ENCODE peak calls at places on chromosomes 3 and 15, in four cellular contexts. Z is left lung, G is OCI-LY7, P is heart right ventricle. E is an unnamed sample.

GRCh38 chr15:32730677-32731654 is 13.2 kb downstream of the GREM1 start:
- DNase-seq in P (peak; percentile 16), G (no peak), Z (peak; percentile 68), E (no peak)

GRCh38 chr15:42577514-42578031 is 2.2 kb downstream of the STARD9 start:
- DNase-seq in P (no peak), G (peak; percentile 29), Z (no peak), E (peak; percentile 31)

GRCh38 chr3:42601898-42602581 is 1.6 kb downstream of the NKTR start:
- DNase-seq in Z (no peak), P (no peak), G (peak; percentile 55), E (no peak)

GRCh38 chr3:135970500-135971116 is 5.1 kb downstream of the PPP2R3A start:
- DNase-seq in G (no peak), P (no peak), Z (no peak), E (no peak)

GRCh38 chr3:98596902-98597500 is 3.6 kb upstream of the CPOX start:
- DNase-seq in Z (no peak), G (peak; percentile 67), P (no peak), E (no peak)

GRCh38 chr15:44034933-44035624 is 160.0 kb downstream of the FRMD5 start:
- DNase-seq in P (no peak), G (no peak), Z (no peak), E (no peak)

GRCh38 chr3:159987291-159987711 is 1.3 kb upstream of the IL12A start:
- DNase-seq in G (no peak), Z (no peak), P (no peak), E (no peak)

GRCh38 chr3:134976948-134977347 is 181.9 kb downstream of the EPHB1 start:
- DNase-seq in Z (no peak), G (no peak), P (no peak), E (no peak)

GRCh38 chr3:23183731-23184130 is 19.4 kb upstream of the UBE2E2 start:
- DNase-seq in G (peak; percentile 58), P (no peak), Z (no peak), E (no peak)

GRCh38 chr3:142907996-142908395 is 19.1 kb upstream of the PCOLCE2 start:
- DNase-seq in G (no peak), Z (no peak), P (no peak), E (no peak)

GRCh38 chr3:134482622-134483021 is 3.2 kb downstream of the ANAPC13 start:
- DNase-seq in P (no peak), G (no peak), Z (no peak), E (no peak)

GRCh38 chr3:34676431-34676830 is 878.0 kb downstream of the PDCD6IP start:
- DNase-seq in Z (no peak), G (no peak), P (no peak), E (no peak)

GRCh38 chr3:186931487-186932280 is 1.4 kb downstream of the ST6GAL1 start:
- DNase-seq in G (peak; percentile 53), Z (peak; percentile 76), P (peak; percentile 51), E (peak; percentile 57)

GRCh38 chr3:162718697-162719096 is 1222.1 kb downstream of the OTOL1 start:
- DNase-seq in G (no peak), P (no peak), Z (no peak), E (no peak)

GRCh38 chr3:16423298-16423697 is 90.2 kb downstream of the RFTN1 start:
- DNase-seq in G (no peak), P (no peak), Z (no peak), E (no peak)

GRCh38 chr3:184188080-184188479 is 2.1 kb downstream of the ABCF3 start:
- DNase-seq in P (no peak), Z (no peak), G (no peak), E (no peak)

GRCh38 chr15:90004671-90005070 is 3.5 kb downstream of the ZNF710 start:
- DNase-seq in G (no peak), Z (peak; percentile 56), P (no peak), E (no peak)

GRCh38 chr15:35649575-35649974 is 103.6 kb upstream of the DPH6 start:
- DNase-seq in G (no peak), P (no peak), Z (no peak), E (no peak)

GRCh38 chr3:74267583-74268184 is 346.8 kb downstream of the CNTN3 start:
- DNase-seq in Z (no peak), G (peak; percentile 51), P (no peak), E (peak; percentile 7)

GRCh38 chr3:64152100-64152499 is 73.2 kb downstream of the PRICKLE2 start:
- DNase-seq in G (no peak), P (no peak), Z (no peak), E (no peak)

GRCh38 chr15:66897971-66898370 is 167.4 kb upstream of the SMAD3 start:
- DNase-seq in Z (no peak), G (no peak), P (no peak), E (no peak)

GRCh38 chr3:158711886-158712285 is 20.4 kb downstream of the RARRES1 start:
- DNase-seq in Z (no peak), G (no peak), P (no peak), E (no peak)

GRCh38 chr3:148643389-148643840 is 54.3 kb upstream of the AGTR1 start:
- DNase-seq in G (no peak), Z (no peak), P (no peak), E (no peak)

GRCh38 chr15:31263751-31264533 is 62.7 kb upstream of the KLF13 start:
- DNase-seq in Z (peak; percentile 89), P (peak; percentile 78), G (peak; percentile 89), E (no peak)

GRCh38 chr15:36109943-36110658 is 469.3 kb upstream of the CDIN1 start:
- DNase-seq in Z (peak; percentile 52), P (no peak), G (no peak), E (no peak)

GRCh38 chr3:50447290-50447840 is 56.1 kb downstream of the CACNA2D2 start:
- DNase-seq in G (no peak), Z (peak; percentile 81), P (no peak), E (no peak)

GRCh38 chr3:41682996-41683395 is 278.9 kb downstream of the ULK4 start:
- DNase-seq in G (no peak), Z (no peak), P (no peak), E (no peak)

GRCh38 chr15:59284768-59285368 is 78.2 kb downstream of the LDHAL6B start:
- DNase-seq in P (no peak), G (no peak), Z (no peak), E (no peak)

GRCh38 chr3:172070269-172070668 is 30.9 kb downstream of the FNDC3B start:
- DNase-seq in Z (no peak), G (no peak), P (no peak), E (no peak)

GRCh38 chr15:84582583-84583157 is 18.1 kb upstream of the ZSCAN2 start:
- DNase-seq in G (no peak), Z (no peak), P (no peak), E (no peak)

GRCh38 chr15:85707519-85708338 is 87.0 kb downstream of the KLHL25 start:
- DNase-seq in Z (no peak), G (peak; percentile 63), P (no peak), E (no peak)

GRCh38 chr3:69079269-69080159 is 651 bp downstream of the UBA3 start:
- DNase-seq in G (peak; percentile 28), Z (no peak), P (peak; percentile 35), E (peak; percentile 22)

GRCh38 chr3:173037840-173038483 is 103.1 kb downstream of the SPATA16 start:
- DNase-seq in G (no peak), P (no peak), Z (no peak), E (no peak)

GRCh38 chr3:46523556-46523955 is 25.8 kb downstream of the RTP3 start:
- DNase-seq in G (no peak), Z (no peak), P (no peak), E (no peak)

GRCh38 chr3:58497074-58497473 is 5.2 kb downstream of the KCTD6 start:
- DNase-seq in Z (no peak), P (no peak), G (peak; percentile 54), E (no peak)

GRCh38 chr3:72347819-72348319 is 500.4 kb downstream of the SHQ1 start:
- DNase-seq in G (no peak), Z (peak; percentile 80), P (peak; percentile 77), E (no peak)

GRCh38 chr15:61621146-61621545 is 392.0 kb upstream of the RORA start:
- DNase-seq in Z (no peak), P (no peak), G (peak; percentile 1), E (no peak)

GRCh38 chr15:99427210-99427609 is 138.6 kb upstream of the MEF2A start:
- DNase-seq in G (no peak), Z (peak; percentile 22), P (no peak), E (no peak)

GRCh38 chr15:99424131-99424571 is 141.6 kb upstream of the MEF2A start:
- DNase-seq in G (no peak), Z (no peak), P (no peak), E (no peak)

GRCh38 chr15:99424978-99425665 is 140.7 kb upstream of the MEF2A start:
- DNase-seq in Z (peak; percentile 51), P (peak; percentile 71), G (no peak), E (peak; percentile 81)

GRCh38 chr15:99426431-99427105 is 139.2 kb upstream of the MEF2A start:
- DNase-seq in G (no peak), Z (peak; percentile 32), P (no peak), E (no peak)

GRCh38 chr15:99425666-99426301 is 140.0 kb upstream of the MEF2A start:
- DNase-seq in P (peak; percentile 51), Z (peak; percentile 38), G (no peak), E (no peak)
- TF ChIP-seq CTCF in P (peak; percentile 21), Z (no peak), G (no peak), E (no peak)

GRCh38 chr3:138332472-138333073 is 2.9 kb upstream of the NME9 start:
- DNase-seq in G (peak; percentile 50), P (no peak), Z (no peak), E (peak; percentile 36)
- TF ChIP-seq CTCF in G (peak; percentile 84), P (peak; percentile 66), Z (peak; percentile 54), E (peak; percentile 35)

DNA sequence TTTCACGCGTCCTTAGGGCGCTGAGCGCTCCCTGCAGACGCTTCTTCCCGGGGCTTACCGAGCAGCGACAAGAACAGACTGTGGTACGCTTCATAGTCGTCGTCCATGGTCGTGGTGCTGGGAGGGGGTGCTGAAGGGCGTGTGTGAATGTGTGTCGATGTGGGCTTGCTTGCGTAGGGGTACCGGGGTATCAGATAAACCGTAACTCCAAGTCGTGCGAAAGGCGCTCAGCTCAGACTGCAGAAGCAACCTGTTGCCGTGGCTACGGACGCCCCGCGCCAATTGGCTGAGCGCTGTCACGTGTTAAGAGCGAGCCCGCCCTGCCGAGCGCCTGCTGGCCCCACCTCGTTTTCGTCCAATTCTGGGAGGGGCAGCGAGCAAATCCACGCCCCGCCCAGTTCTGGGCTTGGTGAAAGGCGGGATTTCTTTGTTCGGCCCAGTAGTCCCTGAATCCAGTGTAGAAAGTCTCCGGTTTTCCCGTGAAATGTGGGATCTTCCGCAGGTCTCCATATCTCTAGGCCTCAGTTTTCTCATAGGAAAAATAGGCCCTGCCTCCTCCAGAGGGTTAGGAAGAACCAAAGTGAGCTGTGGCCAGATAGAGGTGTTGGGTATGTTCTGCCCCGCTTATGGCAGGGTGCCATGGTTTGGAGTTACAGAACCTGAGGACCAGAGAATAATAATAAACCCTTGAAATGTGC is at the start of gene EFCAB12:
- DNase-seq in G (peak; percentile 70), Z (peak; percentile 97), P (peak; percentile 96), E (peak; percentile 89)
- TF ChIP-seq CTCF in G (no peak), Z (no peak), P (no peak), E (no peak)

DNA sequence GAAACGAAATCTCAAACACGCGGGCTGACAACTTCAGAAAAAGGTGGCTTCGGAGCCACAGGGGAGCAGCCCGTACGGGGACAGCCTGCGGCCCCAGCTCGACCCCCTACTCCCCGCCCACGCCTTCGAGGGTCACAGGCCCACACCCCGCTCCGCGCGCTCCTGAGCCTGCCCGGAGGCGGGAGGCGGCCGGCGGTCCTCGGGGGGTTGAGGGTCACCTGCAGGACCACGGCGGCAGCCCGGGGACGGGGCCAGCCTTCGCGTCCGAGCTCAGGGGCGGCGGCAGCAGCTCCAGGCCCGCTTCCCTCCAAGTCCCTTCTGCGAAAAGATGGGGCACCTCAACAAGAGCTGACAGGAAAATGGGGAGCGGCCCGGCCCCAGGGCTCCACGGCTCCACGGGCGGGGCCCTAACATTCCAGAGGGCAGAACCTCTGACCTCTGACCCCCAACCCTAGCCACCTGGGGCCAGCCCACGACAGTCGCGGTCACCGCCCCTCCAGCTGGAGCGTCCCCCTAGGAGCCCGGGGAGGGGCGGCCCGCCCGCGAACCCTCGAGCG is 448 bp downstream of the LYSMD4 start:
- DNase-seq in G (peak; percentile 8), Z (peak; percentile 57), P (peak; percentile 43), E (peak; percentile 30)
- TF ChIP-seq CTCF in G (no peak), Z (no peak), P (no peak), E (no peak)